ENCODE peak calls at places on chromosomes 2 and 18, in six cellular contexts. I, L, Q, C, P and X are unnamed samples.

GRCh38 chr2:37858197-37858711 is 66.8 kb upstream of the RMDN2 start:
- DNase-seq in L (peak; percentile 77), Q (no peak), I (peak; percentile 46), C (no peak), P (no peak), X (no peak)

GRCh38 chr2:153163055-153163454 is 315.5 kb downstream of the RPRM start:
- DNase-seq in C (no peak), L (no peak), I (peak; percentile 19), Q (no peak), P (no peak), X (no peak)

GRCh38 chr2:2324565-2325101 is 6.4 kb downstream of the MYT1L start:
- DNase-seq in P (no peak), I (no peak), C (no peak), L (no peak), Q (no peak), X (no peak)

GRCh38 chr18:67600181-67600631 is 83.7 kb upstream of the DSEL start:
- DNase-seq in Q (peak; percentile 29), C (no peak), P (no peak), I (no peak), L (peak; percentile 91), X (no peak)

GRCh38 chr2:23900927-23901322 is 26.0 kb downstream of the ATAD2B start:
- DNase-seq in C (no peak), L (peak; percentile 94), I (peak; percentile 27), P (no peak), Q (no peak), X (no peak)

GRCh38 chr2:216119986-216120385 is 10.8 kb downstream of the XRCC5 start:
- DNase-seq in I (no peak), L (no peak), C (no peak), P (no peak), Q (no peak), X (no peak)

GRCh38 chr18:58838946-58839345 is 25.7 kb upstream of the ZNF532 start:
- DNase-seq in P (no peak), Q (no peak), C (no peak), L (no peak), I (no peak), X (no peak)

GRCh38 chr2:152176113-152176714 is 651 bp upstream of the STAM2 start:
- DNase-seq in L (peak; percentile 38), Q (no peak), C (no peak), P (no peak), I (no peak), X (no peak)

GRCh38 chr2:166539340-166540162 is 45.5 kb upstream of the SCN7A start:
- DNase-seq in Q (no peak), L (peak; percentile 84), P (no peak), I (no peak), C (no peak), X (no peak)

GRCh38 chr2:222686086-222686750 is 14.8 kb downstream of the MOGAT1 start:
- DNase-seq in P (no peak), I (no peak), Q (no peak), L (no peak), C (no peak), X (no peak)

GRCh38 chr2:158816797-158817196 is 21.7 kb downstream of the DAPL1 start:
- DNase-seq in I (no peak), L (no peak), P (no peak), C (no peak), Q (no peak), X (no peak)

GRCh38 chr2:200369886-200370285 is 63.4 kb downstream of the SPATS2L start:
- DNase-seq in Q (peak; percentile 38), I (no peak), C (no peak), P (no peak), L (no peak), X (no peak)

GRCh38 chr2:117718048-117718447 is 96.4 kb upstream of the DDX18 start:
- DNase-seq in C (no peak), L (no peak), P (no peak), I (no peak), Q (no peak), X (no peak)

GRCh38 chr18:76487782-76488181 is 7.3 kb downstream of the ZNF516 start:
- DNase-seq in Q (no peak), L (no peak), C (no peak), P (no peak), I (no peak), X (no peak)

GRCh38 chr2:190929919-190930318 is 49.3 kb downstream of the GLS start:
- DNase-seq in C (no peak), Q (no peak), P (no peak), L (no peak), I (no peak), X (no peak)

GRCh38 chr2:209960676-209961630 is 41.5 kb upstream of the RPE start:
- DNase-seq in L (peak; percentile 37), C (peak; percentile 61), Q (peak; percentile 38), P (no peak), I (no peak), X (no peak)

GRCh38 chr2:199716807-199717586 is 134.0 kb downstream of the FTCDNL1 start:
- DNase-seq in Q (no peak), L (no peak), I (no peak), P (no peak), C (no peak), X (no peak)

GRCh38 chr2:216319771-216320170 is 52.5 kb downstream of the MARCHF4 start:
- DNase-seq in C (no peak), L (peak; percentile 40), I (no peak), Q (no peak), P (no peak), X (no peak)

GRCh38 chr2:233076749-233077148 is 16.6 kb downstream of the INPP5D start:
- DNase-seq in P (no peak), I (no peak), C (no peak), Q (no peak), L (no peak), X (no peak)

GRCh38 chr2:82823892-82824291 is 1635.2 kb downstream of the SUCLG1 start:
- DNase-seq in Q (no peak), C (no peak), I (no peak), P (no peak), L (no peak), X (no peak)

DNA sequence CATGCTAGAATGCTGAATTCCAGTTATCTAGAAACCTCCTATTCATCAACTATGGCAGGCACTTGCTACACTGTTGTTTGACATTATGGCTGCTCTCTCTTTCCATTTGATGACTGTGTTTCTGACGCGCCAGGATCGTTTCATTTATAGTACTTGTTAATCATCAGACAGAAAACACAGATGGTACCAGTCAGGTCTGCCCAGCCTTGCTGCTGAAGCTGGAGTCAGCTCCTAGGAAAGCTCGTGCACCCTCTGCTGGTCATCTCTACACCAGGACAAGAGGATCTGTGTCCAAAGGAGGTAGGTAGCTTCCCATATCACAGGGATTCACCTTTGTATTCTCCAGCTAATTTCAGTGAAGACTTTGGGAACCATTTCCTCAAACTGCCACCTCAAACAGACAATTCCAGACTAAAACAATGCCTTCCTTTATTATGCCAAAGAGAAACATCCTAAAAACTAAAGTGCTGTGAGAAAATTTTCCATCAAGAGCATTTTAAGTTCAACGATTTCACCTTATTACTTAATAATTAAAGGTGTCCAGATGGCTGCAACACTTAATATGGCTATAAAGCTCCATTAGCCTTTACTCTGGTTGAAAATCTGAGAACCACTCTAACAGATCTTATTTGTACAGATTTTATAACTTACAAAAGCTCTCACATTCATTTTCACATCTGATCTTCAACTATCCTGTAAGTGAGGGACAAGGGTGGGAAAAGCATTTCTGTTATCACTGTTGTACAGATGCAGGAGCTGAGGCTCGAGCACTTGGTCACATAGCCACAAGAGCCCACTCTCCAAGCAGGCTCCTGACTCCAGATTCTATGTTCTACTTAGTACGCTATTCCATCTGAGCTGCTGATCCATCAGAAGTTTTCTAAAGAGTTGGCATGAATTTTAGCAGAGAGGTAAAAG is 17.5 kb downstream of the METTL8 start:
- DNase-seq in P (peak; percentile 82), Q (peak; percentile 88), I (peak; percentile 90), L (peak; percentile 98), C (peak; percentile 91), X (peak; percentile 82)
- TF ChIP-seq POLR2A in P (no peak), Q (no peak), I (no peak), L (peak; percentile 54), C (no peak), X (no peak)

GRCh38 chr2:238978507-238978906 is 130.6 kb downstream of the TWIST2 start:
- DNase-seq in C (no peak), I (no peak), L (no peak), Q (no peak), P (no peak), X (no peak)
- TF ChIP-seq CTCF in C (no peak), I (no peak), L (no peak), Q (no peak), P (no peak), X (no peak)

DNA sequence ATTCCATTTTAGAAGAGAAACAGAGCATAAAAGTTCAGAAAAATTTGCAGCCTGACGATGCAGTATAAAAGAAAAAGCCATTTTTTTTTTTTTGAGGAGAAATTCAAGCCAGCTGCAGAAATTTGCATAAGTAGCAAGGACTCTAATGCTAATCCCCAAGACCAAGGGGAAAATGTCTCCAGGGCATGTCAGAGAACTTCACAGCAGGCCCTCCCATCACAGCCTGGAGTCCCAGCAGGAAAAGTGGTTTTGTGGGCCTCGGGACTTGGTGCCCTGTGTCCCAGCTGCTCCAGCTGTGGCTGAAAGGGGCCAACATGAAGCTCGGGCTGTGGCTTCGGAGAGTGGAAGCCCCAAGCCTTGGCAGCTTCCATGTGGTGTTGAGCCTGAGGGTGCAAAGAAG is 325.3 kb upstream of the HNMT start:
- DNase-seq in C (no peak), Q (no peak), L (no peak), I (no peak), P (no peak), X (no peak)
- H3K4me1 ChIP-seq in C (no peaks in the 10 kb centered on the region), Q (no peaks in the 10 kb centered on the region), L (no peaks in the 10 kb centered on the region), I (no peaks in the 10 kb centered on the region), P (no peaks in the 10 kb centered on the region), X (no peaks in the 10 kb centered on the region)

GRCh38 chr2:20221939-20222768 is 2.8 kb downstream of the SDC1 start:
- DNase-seq in C (no peak), P (no peak), I (no peak), Q (no peak), L (no peak), X (no peak)

GRCh38 chr2:20222769-20223344 is 2.1 kb downstream of the SDC1 start:
- DNase-seq in I (no peak), P (peak; percentile 57), L (no peak), C (no peak), Q (no peak), X (no peak)

GRCh38 chr2:20224191-20224715 is 677 bp downstream of the SDC1 start:
- DNase-seq in L (no peak), Q (no peak), P (peak; percentile 58), C (no peak), I (no peak), X (no peak)

GRCh38 chr2:20224716-20225293 is at the start of gene SDC1:
- DNase-seq in Q (peak; percentile 80), I (no peak), P (peak; percentile 70), L (peak; percentile 45), C (peak; percentile 79), X (peak; percentile 50)

DNA sequence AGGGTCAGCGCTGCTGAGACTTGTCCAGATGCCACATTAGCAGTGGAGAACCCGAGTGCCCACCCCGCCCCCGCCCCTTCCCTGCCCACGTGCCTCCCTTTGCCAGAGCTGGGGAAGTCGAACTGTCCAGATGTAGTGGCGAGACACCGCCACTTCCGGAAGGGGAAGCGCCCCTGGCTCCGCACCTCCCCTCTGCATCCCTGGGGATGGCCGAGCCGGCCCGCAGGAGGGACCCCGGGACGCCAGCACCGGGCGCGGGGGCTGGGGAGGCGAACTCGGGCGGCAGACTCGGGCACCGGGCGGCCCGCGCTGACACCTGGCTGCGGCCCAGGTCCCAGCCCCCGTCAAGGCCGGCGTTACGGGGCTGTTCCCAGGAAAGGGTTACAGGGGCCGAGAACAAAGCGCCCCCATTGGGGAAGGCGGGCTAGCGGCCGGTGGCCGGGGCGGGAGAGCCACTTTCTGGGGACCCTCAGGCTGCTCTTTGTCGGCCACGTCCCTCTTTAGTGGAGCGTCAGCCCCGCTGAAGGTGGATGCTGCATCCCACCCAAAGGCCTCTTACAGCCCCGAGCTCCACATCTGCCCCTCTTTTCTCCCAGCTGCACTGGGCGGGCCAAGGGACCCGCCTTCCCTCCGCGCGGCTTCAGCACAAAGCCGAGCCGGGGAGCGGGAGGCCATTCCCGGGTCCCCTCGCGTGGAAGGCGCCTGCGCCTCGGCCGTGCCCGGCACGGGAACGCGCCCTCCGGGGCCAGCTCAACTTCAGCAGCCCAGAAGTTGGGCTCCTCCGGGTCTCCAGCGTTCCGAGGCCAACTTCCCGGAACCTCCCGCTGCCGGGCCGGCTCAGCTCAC is 1.4 kb downstream of the SDC1 start:
- DNase-seq in Q (no peak), I (no peak), C (peak; percentile 54), P (peak; percentile 61), L (peak; percentile 42), X (peak; percentile 77)
- TF ChIP-seq POLR2A in Q (peak; percentile 73), I (no peak), C (no peak), P (no peak), L (no peak), X (no peak)